ENCODE peak calls at places on chromosomes 16 and 17, in ten cellular contexts. U, W, V, E, C, N, L, O, F and P are unnamed samples.
A peak's percentile ranks its signal among the peaks of the same experiment; 100 is the strongest.

GRCh38 chr16:70253291-70254094 is 1.8 kb upstream of the EXOSC6 start:
- DNase-seq in U (peak; percentile 33), W (no peak), V (no peak), E (peak; percentile 28), C (no peak), N (peak; percentile 54), L (peak; percentile 41), O (no peak), F (no peak), P (no peak)

GRCh38 chr16:20377181-20377580 is 24.7 kb upstream of the UMOD start:
- DNase-seq in U (no peak), W (no peak), V (no peak), E (no peak), C (no peak), N (no peak), L (no peak), O (no peak), F (no peak), P (no peak)

GRCh38 chr16:69463876-69464275 is 39.5 kb downstream of the CYB5B start:
- DNase-seq in U (no peak), W (no peak), V (no peak), E (no peak), C (no peak), N (no peak), L (no peak), O (no peak), F (no peak), P (no peak)

GRCh38 chr16:56985288-56985961 is 3.9 kb upstream of the NLRC5 start:
- DNase-seq in U (peak; percentile 80), W (peak; percentile 56), V (no peak), E (peak; percentile 62), C (peak; percentile 74), N (peak; percentile 83), L (peak; percentile 54), O (no peak), F (peak; percentile 51), P (no peak)

GRCh38 chr17:76935331-76935730 is 67.1 kb downstream of the MGAT5B start:
- DNase-seq in U (peak; percentile 20), W (no peak), V (no peak), E (no peak), C (no peak), N (no peak), L (no peak), O (no peak), F (no peak), P (no peak)

GRCh38 chr16:19474617-19475016 is 47.3 kb downstream of the GDE1 start:
- DNase-seq in U (no peak), W (no peak), V (no peak), E (no peak), C (no peak), N (no peak), L (no peak), O (no peak), F (no peak), P (no peak)

GRCh38 chr16:81551141-81551808 is 106.7 kb downstream of the CMIP start:
- DNase-seq in U (peak; percentile 87), W (no peak), V (peak; percentile 55), E (no peak), C (no peak), N (peak; percentile 83), L (no peak), O (no peak), F (no peak), P (no peak)

GRCh38 chr17:63496663-63497400 is 20.0 kb downstream of the ACE start:
- DNase-seq in U (no peak), W (no peak), V (no peak), E (no peak), C (no peak), N (no peak), L (no peak), O (no peak), F (no peak), P (no peak)

GRCh38 chr17:72119963-72120877 is 600 bp upstream of the SOX9 start:
- DNase-seq in U (peak; percentile 70), W (peak; percentile 49), V (peak; percentile 72), E (peak; percentile 64), C (no peak), N (peak; percentile 77), L (peak; percentile 47), O (peak; percentile 46), F (no peak), P (peak; percentile 59)

GRCh38 chr17:63356275-63356905 is 89.7 kb downstream of the CYB561 start:
- DNase-seq in U (peak; percentile 22), W (no peak), V (no peak), E (peak; percentile 43), C (no peak), N (peak; percentile 76), L (peak; percentile 28), O (no peak), F (no peak), P (no peak)

GRCh38 chr17:59355695-59356323 is 24.4 kb downstream of the YPEL2 start:
- DNase-seq in U (no peak), W (no peak), V (no peak), E (no peak), C (no peak), N (no peak), L (peak; percentile 56), O (no peak), F (no peak), P (no peak)

GRCh38 chr17:76631821-76632565 is 11.6 kb downstream of the ST6GALNAC1 start:
- DNase-seq in U (peak; percentile 73), W (no peak), V (no peak), E (no peak), C (no peak), N (no peak), L (no peak), O (peak; percentile 43), F (no peak), P (no peak)

GRCh38 chr17:64503341-64503740 is 2.7 kb downstream of the DDX5 start:
- DNase-seq in U (no peak), W (no peak), V (no peak), E (no peak), C (no peak), N (no peak), L (no peak), O (no peak), F (no peak), P (no peak)
- H3K36me3 ChIP-seq in U (peaks cover 30% of the 10 kb centered on the region), W (no peaks in the 10 kb centered on the region), V (peaks cover 66% of the 10 kb centered on the region), E (peaks cover 64% of the 10 kb centered on the region), C (peaks cover 65% of the 10 kb centered on the region), N (peaks cover 71% of the 10 kb centered on the region), L (no peaks in the 10 kb centered on the region), O (peaks cover 27% of the 10 kb centered on the region), F (no peaks in the 10 kb centered on the region), P (peaks cover 15% of the 10 kb centered on the region)

GRCh38 chr16:49625311-49626035 is 230.4 kb downstream of the ZNF423 start:
- DNase-seq in U (no peak), W (no peak), V (no peak), E (no peak), C (peak; percentile 41), N (no peak), L (no peak), O (no peak), F (no peak), P (no peak)
- TF ChIP-seq CTCF in U (no peak), W (no peak), V (no peak), E (no peak), C (no peak), N (no peak), L (no peak), O (no peak), F (no peak), P (no peak)

DNA sequence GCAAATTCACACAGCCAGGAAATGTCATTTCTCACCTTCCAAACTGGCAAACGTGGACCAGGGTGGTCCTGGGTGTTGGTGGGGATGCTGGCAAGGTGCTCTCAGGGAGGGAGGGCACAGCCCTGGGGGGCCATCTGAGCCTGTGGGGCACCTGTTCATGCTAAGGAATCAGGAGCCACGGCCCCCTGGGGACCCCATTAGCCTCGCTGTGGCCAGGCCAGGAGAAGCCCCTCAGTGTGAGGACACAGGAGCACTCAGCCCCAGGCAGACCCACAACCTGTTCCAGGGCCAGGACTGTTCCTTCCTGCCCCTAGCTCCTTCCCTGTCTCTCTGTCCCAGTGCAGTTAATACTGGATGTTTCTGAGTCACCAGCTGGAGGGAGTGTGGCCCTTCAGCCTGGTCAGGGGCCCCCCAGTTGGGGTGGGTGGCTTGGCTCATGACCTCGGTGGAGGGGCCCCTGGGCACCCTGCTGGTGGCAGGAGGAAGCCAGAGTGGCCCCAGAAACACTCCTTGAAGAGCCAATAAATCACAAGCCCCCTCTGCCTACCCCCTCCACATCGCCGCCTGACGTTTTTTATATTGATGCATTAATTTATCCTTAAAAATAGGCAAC is 22.5 kb downstream of the ACTG1 start:
- DNase-seq in U (no peak), W (peak; percentile 7), V (no peak), E (no peak), C (no peak), N (no peak), L (no peak), O (no peak), F (no peak), P (no peak)
- H3K4me3 ChIP-seq in U (no peak overlapping the region), W (no peak overlapping the region), V (no peak overlapping the region), E (no peak overlapping the region), C (no peak overlapping the region), N (no peak overlapping the region), L (no peak overlapping the region), O (no peak overlapping the region), F (no peak overlapping the region), P (no peak overlapping the region)

GRCh38 chr17:28166478-28166877 is 124.0 kb downstream of the NLK start:
- DNase-seq in U (no peak), W (no peak), V (no peak), E (no peak), C (no peak), N (no peak), L (no peak), O (no peak), F (no peak), P (no peak)

GRCh38 chr17:28173801-28174200 is 131.3 kb downstream of the NLK start:
- DNase-seq in U (no peak), W (no peak), V (no peak), E (no peak), C (no peak), N (no peak), L (no peak), O (no peak), F (no peak), P (no peak)

GRCh38 chr17:28173071-28173561 is 130.6 kb downstream of the NLK start:
- DNase-seq in U (no peak), W (no peak), V (no peak), E (no peak), C (no peak), N (no peak), L (no peak), O (no peak), F (no peak), P (no peak)

GRCh38 chr17:28170771-28171170 is 128.3 kb downstream of the NLK start:
- DNase-seq in U (no peak), W (no peak), V (no peak), E (no peak), C (no peak), N (no peak), L (no peak), O (no peak), F (no peak), P (no peak)

DNA sequence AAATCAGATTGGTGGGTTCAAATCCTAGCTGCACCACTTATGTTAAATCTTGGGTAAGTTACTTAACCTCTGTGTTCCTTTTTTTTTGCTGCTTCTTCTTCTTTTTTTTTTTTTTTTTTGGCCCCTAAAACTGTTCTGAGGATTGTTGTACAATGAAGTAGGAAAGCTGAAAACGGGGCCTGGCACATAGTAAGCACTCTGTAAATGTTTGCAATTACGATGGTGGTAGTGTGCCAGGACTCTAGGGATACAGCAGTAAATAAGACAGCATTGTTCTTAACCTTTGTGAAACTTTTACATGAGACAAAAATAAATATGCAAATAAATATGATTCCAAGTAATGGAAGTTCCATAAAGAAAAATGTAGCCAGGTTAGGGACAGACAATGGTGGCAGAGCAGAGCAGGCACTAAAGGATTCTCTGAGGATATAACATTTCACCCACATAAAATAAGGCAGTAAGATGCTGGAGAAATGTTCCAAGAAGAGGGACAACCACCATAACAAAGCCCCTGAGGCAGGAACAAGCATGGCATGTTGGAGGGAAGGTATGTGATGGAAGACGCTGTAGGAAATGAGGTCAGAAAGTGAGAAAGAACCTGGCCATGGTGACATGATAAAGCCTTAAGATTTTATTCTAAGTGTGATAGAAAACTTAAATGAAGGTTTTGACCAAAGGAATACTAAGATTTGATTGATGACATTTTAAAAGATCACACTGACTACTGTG is 127.3 kb downstream of the NLK start:
- DNase-seq in U (no peak), W (no peak), V (no peak), E (no peak), C (no peak), N (no peak), L (no peak), O (no peak), F (no peak), P (no peak)
- H3K36me3 ChIP-seq in U (peaks cover 1% of the 10 kb centered on the region), W (no peaks in the 10 kb centered on the region), V (peaks cover 32% of the 10 kb centered on the region), E (no peaks in the 10 kb centered on the region), C (peaks cover 85% of the 10 kb centered on the region), N (peaks cover 11% of the 10 kb centered on the region), L (no peaks in the 10 kb centered on the region), O (no peaks in the 10 kb centered on the region), F (no peaks in the 10 kb centered on the region), P (no peaks in the 10 kb centered on the region)